ENCODE peak calls at places on chromosomes 3 and 15, in four cellular contexts. H, E, U and Q are unnamed samples.

GRCh38 chr3:122356402-122356801 is 26.6 kb downstream of the MIX23 start:
- DNase-seq in E (peak), H (peak), U (no peak), Q (no peak)

GRCh38 chr3:119759962-119760361 is 21.9 kb upstream of the NR1I2 start:
- DNase-seq in H (no peak), E (no peak), U (no peak), Q (no peak)

GRCh38 chr15:63044645-63045437 is 2.3 kb downstream of the TPM1 start:
- DNase-seq in H (no peak), U (no peak), E (no peak), Q (no peak)

GRCh38 chr3:128473180-128473519 is 6.5 kb upstream of the DNAJB8 start:
- DNase-seq in U (no peak), H (no peak), E (no peak), Q (no peak)

GRCh38 chr15:31552482-31553099 is 226.0 kb downstream of the KLF13 start:
- DNase-seq in H (no peak), E (no peak), U (no peak), Q (no peak)

GRCh38 chr15:40754574-40754882 is 526 bp downstream of the RMDN3 start:
- DNase-seq in U (no peak), E (no peak), H (no peak), Q (peak)

GRCh38 chr3:49803464-49804140 is 541 bp downstream of the INKA1 start:
- DNase-seq in U (no peak), H (peak), E (no peak), Q (peak)

GRCh38 chr15:85688703-85689102 is 106.0 kb downstream of the KLHL25 start:
- DNase-seq in U (no peak), H (no peak), E (peak), Q (no peak)

GRCh38 chr3:123335007-123335670 is 113.8 kb downstream of the ADCY5 start:
- DNase-seq in E (peak), U (no peak), H (peak), Q (no peak)

GRCh38 chr15:76529911-76530310 is 193.3 kb downstream of the ISL2 start:
- DNase-seq in E (no peak), U (no peak), H (no peak), Q (no peak)

GRCh38 chr3:105676621-105677300 is 192.1 kb downstream of the CBLB start:
- DNase-seq in U (no peak), H (no peak), E (no peak), Q (no peak)

GRCh38 chr15:70892912-70893560 is 410 bp downstream of the LRRC49 start:
- DNase-seq in E (no peak), U (no peak), H (peak), Q (no peak)

GRCh38 chr3:190038050-190038631 is 82.6 kb downstream of the P3H2 start:
- DNase-seq in H (no peak), E (no peak), U (no peak), Q (no peak)

GRCh38 chr3:72890166-72890925 is 2.5 kb downstream of the GXYLT2 start:
- DNase-seq in H (no peak), U (no peak), E (no peak), Q (no peak)

GRCh38 chr3:53834429-53835095 is 11.7 kb downstream of the CHDH start:
- DNase-seq in H (no peak), U (no peak), E (no peak), Q (no peak)

GRCh38 chr15:87764461-87765236 is 491.9 kb downstream of the NTRK3 start:
- DNase-seq in U (no peak), E (no peak), H (no peak), Q (no peak)